ENCODE peak calls at places on chromosomes 3 and 15, in eight cellular contexts. Q is A549; J is WTC11; O is lung; M is stimulated activated CD4-positive, alpha-beta T cell treated with anti-CD3 and anti-CD28 coated beads, TNF-alpha, amount 100 ng/mL, for 1 hour; C is HS-27A; K is Peyer's patch; B is activated CD4-positive, alpha-beta T cell treated with anti-CD3 and anti-CD28 coated beads, Interleukin-2, amount 50 U/mL, for 1 hour. L is an unnamed sample.

GRCh38 chr3:143597774-143598652 is 250.3 kb downstream of the SLC9A9 start:
- DNase-seq in Q (no peak), J (no peak), O (no peak), M (no peak), C (no peak), K (no peak), B (no peak), L (no peak)

GRCh38 chr3:195221015-195221853 is 49.7 kb downstream of the XXYLT1 start:
- DNase-seq in Q (no peak), J (no peak), O (no peak), M (no peak), C (no peak), K (no peak), B (no peak), L (no peak)

GRCh38 chr3:73319179-73319769 is 257.8 kb downstream of the EBLN2 start:
- DNase-seq in Q (no peak), J (no peak), O (no peak), M (no peak), C (no peak), K (no peak), B (no peak), L (no peak)

GRCh38 chr3:170226426-170226960 is 4.3 kb downstream of the PRKCI start:
- DNase-seq in Q (no peak), J (no peak), O (no peak), M (no peak), C (no peak), K (no peak), B (no peak), L (no peak)

GRCh38 chr15:90059208-90059985 is 42.9 kb downstream of the IDH2 start:
- DNase-seq in Q (no peak), J (peak; percentile 59), O (peak; percentile 84), M (peak; percentile 29), C (no peak), K (peak; percentile 91), B (peak; percentile 48), L (no peak)

GRCh38 chr15:57312323-57313133 is 63.8 kb upstream of the CGNL1 start:
- DNase-seq in Q (no peak), J (no peak), O (no peak), M (no peak), C (no peak), K (no peak), B (no peak), L (no peak)

GRCh38 chr3:42497009-42497731 is 5.3 kb upstream of the VIPR1 start:
- DNase-seq in Q (peak; percentile 47), J (peak; percentile 63), O (no peak), M (no peak), C (peak; percentile 30), K (no peak), B (no peak), L (no peak)

GRCh38 chr15:37837276-37837675 is 97.2 kb upstream of the TMCO5A start:
- DNase-seq in Q (no peak), J (no peak), O (no peak), M (no peak), C (no peak), K (no peak), B (no peak), L (no peak)

GRCh38 chr15:81752149-81752942 is 293.5 kb downstream of the MEX3B start:
- DNase-seq in Q (no peak), J (no peak), O (peak; percentile 35), M (no peak), C (peak; percentile 79), K (no peak), B (no peak), L (no peak)

GRCh38 chr15:85618956-85619491 is 175.7 kb downstream of the KLHL25 start:
- DNase-seq in Q (no peak), J (peak; percentile 20), O (peak; percentile 68), M (peak; percentile 22), C (peak; percentile 85), K (peak; percentile 37), B (peak; percentile 46), L (peak; percentile 30)

GRCh38 chr3:13740795-13741194 is 139.1 kb downstream of the WNT7A start:
- DNase-seq in Q (no peak), J (no peak), O (no peak), M (no peak), C (no peak), K (no peak), B (no peak), L (no peak)

GRCh38 chr3:185151101-185151958 is 1.5 kb downstream of the C3orf70 start:
- DNase-seq in Q (no peak), J (no peak), O (no peak), M (no peak), C (no peak), K (no peak), B (no peak), L (no peak)

GRCh38 chr3:101816215-101817149 is 32.8 kb upstream of the NFKBIZ start:
- DNase-seq in Q (no peak), J (no peak), O (no peak), M (no peak), C (no peak), K (no peak), B (no peak), L (no peak)

GRCh38 chr3:111929484-111929883 is 49.3 kb upstream of the ABHD10 start:
- DNase-seq in Q (no peak), J (no peak), O (no peak), M (no peak), C (no peak), K (no peak), B (no peak), L (no peak)

GRCh38 chr3:12187448-12188327 is 29.0 kb upstream of the TIMP4 start:
- DNase-seq in Q (no peak), J (no peak), O (no peak), M (no peak), C (no peak), K (peak; percentile 44), B (no peak), L (no peak)

GRCh38 chr15:43412096-43412495 is 41.2 kb downstream of the TUBGCP4 start:
- DNase-seq in Q (no peak), J (no peak), O (no peak), M (no peak), C (no peak), K (no peak), B (no peak), L (no peak)

GRCh38 chr15:65806387-65806786 is 14.3 kb upstream of the DENND4A start:
- DNase-seq in Q (no peak), J (no peak), O (no peak), M (no peak), C (no peak), K (no peak), B (no peak), L (no peak)

GRCh38 chr15:27527490-27528067 is 556.6 kb downstream of the GABRG3 start:
- DNase-seq in Q (no peak), J (peak; percentile 49), O (no peak), M (no peak), C (no peak), K (no peak), B (no peak), L (no peak)

GRCh38 chr15:68644996-68645395 is 66.2 kb downstream of the CORO2B start:
- DNase-seq in Q (no peak), J (no peak), O (no peak), M (no peak), C (no peak), K (no peak), B (no peak), L (no peak)

GRCh38 chr3:176526942-176527341 is 670.3 kb downstream of the TBL1XR1 start:
- DNase-seq in Q (no peak), J (no peak), O (no peak), M (no peak), C (no peak), K (no peak), B (no peak), L (no peak)

GRCh38 chr3:64229903-64230302 is 4.6 kb upstream of the PRICKLE2 start:
- DNase-seq in Q (no peak), J (no peak), O (no peak), M (no peak), C (no peak), K (no peak), B (no peak), L (no peak)

GRCh38 chr3:16668776-16669545 is 63.7 kb upstream of the DAZL start:
- DNase-seq in Q (no peak), J (no peak), O (no peak), M (no peak), C (no peak), K (no peak), B (no peak), L (no peak)

GRCh38 chr15:44811347-44811746 is 75.0 kb downstream of the TRIM69 start:
- DNase-seq in Q (no peak), J (no peak), O (no peak), M (no peak), C (no peak), K (no peak), B (no peak), L (no peak)

GRCh38 chr3:123739754-123740153 is 144.4 kb downstream of the MYLK start:
- DNase-seq in Q (no peak), J (no peak), O (no peak), M (no peak), C (no peak), K (no peak), B (no peak), L (no peak)

GRCh38 chr3:77081240-77081661 is 41.4 kb downstream of the ROBO2 start:
- DNase-seq in Q (no peak), J (no peak), O (peak; percentile 65), M (no peak), C (no peak), K (no peak), B (no peak), L (no peak)